ENCODE peak calls at places on chromosomes 7 and 10, in four cellular contexts. One of them, this sample, is unnamed.

GRCh38 chr10:78316451-78316931 is 282.8 kb downstream of the RPS24 start:
- DNase-seq in suprapubic skin: no peak
- DNase-seq in HCT116: no peak
- DNase-seq in testis: no peak
- DNase-seq in this sample: peak; percentile 34

GRCh38 chr10:93813507-93814465 is 56.0 kb downstream of the LGI1 start:
- DNase-seq in suprapubic skin: no peak
- DNase-seq in HCT116: peak; percentile 64
- DNase-seq in testis: peak; percentile 81
- DNase-seq in this sample: peak; percentile 37

GRCh38 chr10:69801434-69802315 is at the start of gene COL13A1:
- DNase-seq in suprapubic skin: no peak
- DNase-seq in HCT116: peak; percentile 71
- DNase-seq in testis: peak; percentile 18
- DNase-seq in this sample: peak; percentile 71

GRCh38 chr7:50648570-50649169 is 83.5 kb upstream of the DDC start:
- DNase-seq in suprapubic skin: no peak
- DNase-seq in HCT116: no peak
- DNase-seq in testis: no peak
- DNase-seq in this sample: no peak

GRCh38 chr7:42272793-42273665 is 36.0 kb upstream of the GLI3 start:
- DNase-seq in suprapubic skin: no peak
- DNase-seq in HCT116: no peak
- DNase-seq in testis: no peak
- DNase-seq in this sample: peak; percentile 50

GRCh38 chr10:27995311-27995710 is 3.6 kb downstream of the ODAD2 start:
- DNase-seq in suprapubic skin: no peak
- DNase-seq in HCT116: no peak
- DNase-seq in testis: no peak
- DNase-seq in this sample: no peak

GRCh38 chr7:102872460-102872859 is 40.3 kb upstream of the LRRC17 start:
- DNase-seq in suprapubic skin: no peak
- DNase-seq in HCT116: no peak
- DNase-seq in testis: no peak
- DNase-seq in this sample: peak; percentile 100

GRCh38 chr10:24475598-24475997 is 248.1 kb downstream of the ARHGAP21 start:
- DNase-seq in suprapubic skin: no peak
- DNase-seq in HCT116: no peak
- DNase-seq in testis: no peak
- DNase-seq in this sample: no peak

GRCh38 chr10:124480860-124481259 is 19.2 kb downstream of the LHPP start:
- DNase-seq in suprapubic skin: no peak
- DNase-seq in HCT116: no peak
- DNase-seq in testis: no peak
- DNase-seq in this sample: no peak

GRCh38 chr10:124482401-124482800 is 20.8 kb downstream of the LHPP start:
- DNase-seq in suprapubic skin: no peak
- DNase-seq in HCT116: no peak
- DNase-seq in testis: no peak
- DNase-seq in this sample: no peak

GRCh38 chr10:124482876-124483275 is 21.3 kb downstream of the LHPP start:
- DNase-seq in suprapubic skin: no peak
- DNase-seq in HCT116: no peak
- DNase-seq in testis: no peak
- DNase-seq in this sample: no peak

GRCh38 chr10:124484016-124484415 is 22.4 kb downstream of the LHPP start:
- DNase-seq in suprapubic skin: no peak
- DNase-seq in HCT116: no peak
- DNase-seq in testis: no peak
- DNase-seq in this sample: no peak

DNA sequence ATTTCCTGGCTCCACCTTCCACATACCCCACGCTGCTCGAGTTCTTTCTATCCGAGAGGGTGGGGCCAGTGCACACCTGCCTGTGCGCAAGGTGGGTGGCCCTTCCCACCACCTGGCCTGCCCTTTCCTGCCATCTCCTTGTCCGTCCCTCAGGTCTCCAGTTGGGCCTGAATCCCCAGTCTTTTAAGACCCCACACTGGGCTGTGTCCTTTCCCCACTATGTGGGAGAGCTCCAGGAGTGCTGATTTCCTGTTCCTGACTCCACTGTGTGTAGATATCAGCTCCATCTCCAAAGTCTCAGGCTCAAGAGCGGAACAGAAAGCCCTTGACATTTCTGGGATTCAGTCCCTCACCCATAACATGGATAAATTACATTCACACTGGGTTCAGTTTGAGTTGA is 20.1 kb downstream of the LHPP start:
- DNase-seq in suprapubic skin: no peak
- DNase-seq in HCT116: no peak
- DNase-seq in testis: no peak
- DNase-seq in this sample: no peak
- H3K36me3 ChIP-seq in suprapubic skin: no peaks in the 10 kb centered on the region
- H3K36me3 ChIP-seq in HCT116: no peaks in the 10 kb centered on the region
- H3K36me3 ChIP-seq in testis: no peaks in the 10 kb centered on the region
- H3K36me3 ChIP-seq in this sample: no peaks in the 10 kb centered on the region

DNA sequence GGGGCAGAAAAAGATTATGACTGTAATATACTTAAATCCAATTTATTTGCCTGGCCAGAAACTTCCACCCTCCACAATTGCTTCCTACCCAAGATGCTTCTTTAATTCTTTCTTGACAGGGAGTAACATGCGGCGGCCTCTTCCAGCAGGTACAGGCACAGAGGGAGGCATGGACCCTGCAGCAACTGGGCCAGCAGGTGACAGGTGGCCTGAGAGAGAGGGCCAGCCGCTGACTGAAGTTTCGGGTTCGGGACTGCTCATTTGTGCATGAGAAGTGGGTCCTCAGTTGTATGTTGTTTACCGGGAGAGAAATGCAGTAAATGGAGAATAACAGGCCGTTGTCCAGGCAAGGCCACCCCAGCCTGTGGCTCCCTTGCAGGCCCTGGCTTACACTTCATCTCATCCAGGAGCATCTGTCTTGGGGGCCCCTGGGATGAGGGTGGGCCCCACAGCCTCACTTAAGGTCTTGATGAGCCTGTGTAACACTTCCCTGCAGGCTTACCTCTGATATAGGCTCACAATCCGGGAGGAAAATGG is 72.5 kb downstream of the C10orf143 start:
- DNase-seq in suprapubic skin: no peak
- DNase-seq in HCT116: no peak
- DNase-seq in testis: no peak
- DNase-seq in this sample: no peak
- TF ChIP-seq CTCF in suprapubic skin: no peak
- TF ChIP-seq CTCF in HCT116: no peak
- TF ChIP-seq CTCF in testis: no peak
- TF ChIP-seq CTCF in this sample: no peak

DNA sequence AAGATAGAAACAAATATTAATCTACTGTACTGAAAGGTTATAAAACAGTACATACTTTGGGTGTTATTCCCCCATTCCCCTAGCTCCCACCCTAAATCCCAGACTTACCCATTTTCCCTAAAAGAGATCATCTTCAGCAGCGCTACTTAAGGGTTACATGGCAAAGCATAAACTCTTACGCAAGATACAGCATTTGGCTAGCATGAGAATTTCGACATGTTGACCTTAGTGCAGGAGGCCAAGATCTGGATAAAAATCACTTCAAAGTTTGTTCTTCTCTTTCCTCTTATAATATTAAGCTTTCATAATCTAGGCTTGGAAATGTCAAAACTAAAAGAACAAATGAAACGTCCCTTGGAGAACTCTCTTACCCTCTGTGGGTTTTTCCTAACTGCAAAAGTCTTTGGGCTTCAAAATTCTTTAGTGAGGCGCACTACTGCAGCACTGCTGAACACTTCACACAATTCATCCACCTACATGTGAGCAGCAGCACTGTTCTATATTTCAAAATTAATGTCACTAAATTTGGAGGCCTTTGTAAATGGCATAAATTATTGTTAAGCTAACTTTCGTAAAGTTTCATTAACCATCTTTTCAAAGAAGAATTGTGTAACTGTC is 59.5 kb upstream of the PDLIM1 start:
- DNase-seq in suprapubic skin: no peak
- DNase-seq in HCT116: no peak
- DNase-seq in testis: no peak
- DNase-seq in this sample: peak; percentile 94
- H3K27ac ChIP-seq in suprapubic skin: no peak overlapping the region
- H3K27ac ChIP-seq in HCT116: no peak overlapping the region
- H3K27ac ChIP-seq in testis: no peak overlapping the region
- H3K27ac ChIP-seq in this sample: no peak overlapping the region

GRCh38 chr10:46002916-46003693 is 27.3 kb downstream of the NCOA4 start:
- DNase-seq in suprapubic skin: no peak
- DNase-seq in HCT116: no peak
- DNase-seq in testis: no peak
- DNase-seq in this sample: peak; percentile 33

GRCh38 chr10:45997557-45997956 is 25.3 kb downstream of the TIMM23 start:
- DNase-seq in suprapubic skin: no peak
- DNase-seq in HCT116: no peak
- DNase-seq in testis: no peak
- DNase-seq in this sample: no peak

GRCh38 chr10:46005383-46005782 is 25.0 kb downstream of the NCOA4 start:
- DNase-seq in suprapubic skin: no peak
- DNase-seq in HCT116: no peak
- DNase-seq in testis: no peak
- DNase-seq in this sample: no peak

GRCh38 chr10:45997994-45998763 is 25.9 kb downstream of the TIMM23 start:
- DNase-seq in suprapubic skin: no peak
- DNase-seq in HCT116: no peak
- DNase-seq in testis: no peak
- DNase-seq in this sample: no peak

DNA sequence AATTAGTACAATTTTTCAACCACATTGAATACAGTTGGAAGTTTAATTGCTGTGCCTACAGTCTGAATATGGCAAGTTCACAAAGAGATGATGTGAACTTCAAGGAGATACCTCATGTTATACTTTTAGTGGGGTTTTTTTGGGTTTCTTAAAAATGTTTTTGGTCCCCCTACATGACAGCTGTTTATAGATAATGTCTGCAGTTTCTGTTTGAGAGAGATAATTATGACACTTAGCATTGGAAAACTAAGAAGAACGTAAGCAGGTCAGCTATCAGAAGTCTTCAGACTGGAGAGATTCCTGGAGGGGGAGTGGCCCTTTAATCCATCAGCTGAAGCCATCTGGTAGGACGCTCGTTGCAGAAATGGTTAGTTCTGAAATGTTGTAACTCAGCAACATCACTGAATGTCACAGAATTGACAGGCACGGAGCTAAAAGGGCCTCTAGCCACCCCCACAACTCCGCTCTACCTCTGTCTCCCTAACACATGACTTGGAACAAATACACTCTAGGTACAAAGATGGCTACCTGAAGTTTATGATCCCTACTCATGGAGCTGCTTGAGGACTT is 29.0 kb downstream of the TIMM23 start:
- DNase-seq in suprapubic skin: no peak
- DNase-seq in HCT116: no peak
- DNase-seq in testis: no peak
- DNase-seq in this sample: no peak
- H3K36me3 ChIP-seq in suprapubic skin: peaks cover 83% of the 10 kb centered on the region
- H3K36me3 ChIP-seq in HCT116: peaks cover 76% of the 10 kb centered on the region
- H3K36me3 ChIP-seq in testis: no peaks in the 10 kb centered on the region
- H3K36me3 ChIP-seq in this sample: peaks cover 4% of the 10 kb centered on the region

This sample was measured in fibroblast of lung.